ENCODE peak calls at places on chromosome 1, in eight cellular contexts. T is substantia nigra; Y is lower lobe of right lung; C is effector CD4-positive, alpha-beta T cell; O is AG08395; M is GM04503; N is stimulated activated CD8-positive, alpha-beta memory T cell treated with anti-CD3 and anti-CD28 coated beads, Interleukin-7, amount 100 ng/mL, for 1 hour; I is CD4-positive, alpha-beta memory T cell. D is an unnamed sample.

GRCh38 chr1:7171574-7171973 is 386.3 kb downstream of the CAMTA1 start:
- DNase-seq in O (no peak), C (no peak), I (no peak), Y (no peak), N (no peak), M (no peak), T (no peak), D (no peak)

GRCh38 chr1:30748699-30749401 is 8.7 kb downstream of the LAPTM5 start:
- DNase-seq in N (no peak), M (no peak), I (no peak), Y (peak), C (no peak), O (no peak), T (no peak), D (no peak)

GRCh38 chr1:116356673-116357072 is 16.4 kb upstream of the ATP1A1 start:
- DNase-seq in C (no peak), T (no peak), Y (no peak), O (peak), I (no peak), M (no peak), N (no peak), D (no peak)

GRCh38 chr1:53834776-53835175 is 3.3 kb downstream of the NDC1 start:
- DNase-seq in T (no peak), M (no peak), N (no peak), Y (no peak), O (no peak), I (no peak), C (no peak), D (no peak)

GRCh38 chr1:36609241-36610027 is 126.7 kb upstream of the CSF3R start:
- DNase-seq in Y (no peak), O (peak), N (no peak), M (no peak), T (peak), C (no peak), I (peak), D (peak)

GRCh38 chr1:224333309-224333926 is 3.4 kb upstream of the NVL start:
- DNase-seq in N (no peak), I (peak), O (peak), Y (no peak), C (no peak), T (no peak), M (peak), D (peak)

GRCh38 chr1:225450491-225451191 is 22.8 kb upstream of the LBR start:
- DNase-seq in T (no peak), O (no peak), C (no peak), M (no peak), Y (peak), N (no peak), I (no peak), D (no peak)

GRCh38 chr1:41500378-41500777 is 15.9 kb upstream of the EDN2 start:
- DNase-seq in C (no peak), M (no peak), T (no peak), Y (peak), N (no peak), I (no peak), O (peak), D (peak)

GRCh38 chr1:44811714-44812151 is 3.4 kb downstream of the BTBD19 start:
- DNase-seq in I (no peak), O (peak), C (no peak), Y (peak), N (no peak), T (no peak), M (no peak), D (peak)

GRCh38 chr1:55259906-55260608 is 44.9 kb upstream of the USP24 start:
- DNase-seq in O (no peak), N (no peak), M (no peak), C (no peak), I (no peak), Y (no peak), T (no peak), D (no peak)

GRCh38 chr1:15305366-15305765 is 58.3 kb downstream of the FHAD1 start:
- DNase-seq in C (no peak), N (no peak), I (no peak), O (no peak), Y (no peak), T (no peak), M (peak), D (peak)

GRCh38 chr1:201591981-201592380 is 53.1 kb downstream of the NAV1 start:
- DNase-seq in M (no peak), C (no peak), I (no peak), N (no peak), Y (peak), T (no peak), O (no peak), D (no peak)

GRCh38 chr1:108847464-108847863 is 9.4 kb downstream of the AKNAD1 start:
- DNase-seq in T (no peak), Y (no peak), I (no peak), C (no peak), N (no peak), O (no peak), M (no peak), D (no peak)

GRCh38 chr1:44236873-44237272 is 23.6 kb downstream of the DMAP1 start:
- DNase-seq in Y (peak), C (no peak), T (no peak), O (no peak), M (no peak), N (no peak), I (no peak), D (no peak)

GRCh38 chr1:100034465-100034864 is 64.7 kb downstream of the SLC35A3 start:
- DNase-seq in T (no peak), M (no peak), Y (no peak), I (peak), O (peak), C (no peak), N (no peak), D (peak)

GRCh38 chr1:25081496-25081895 is 150.8 kb downstream of the SYF2 start:
- DNase-seq in N (no peak), T (no peak), M (no peak), C (no peak), O (no peak), Y (no peak), I (no peak), D (no peak)

GRCh38 chr1:174428739-174429138 is 19.0 kb upstream of the GPR52 start:
- DNase-seq in C (no peak), I (no peak), M (no peak), T (no peak), N (no peak), O (no peak), Y (no peak), D (no peak)

GRCh38 chr1:178238722-178239510 is 145.0 kb downstream of the RASAL2 start:
- DNase-seq in Y (no peak), O (peak), T (no peak), I (no peak), C (no peak), M (peak), N (no peak), D (peak)

GRCh38 chr1:212981025-212981495 is 30.7 kb downstream of the VASH2 start:
- DNase-seq in Y (peak), C (no peak), M (no peak), O (no peak), I (no peak), N (no peak), T (no peak), D (no peak)

GRCh38 chr1:208291923-208292711 is 47.9 kb upstream of the PLXNA2 start:
- DNase-seq in C (no peak), M (no peak), N (no peak), T (no peak), I (no peak), O (no peak), Y (no peak), D (no peak)

GRCh38 chr1:178921499-178921898 is 50.6 kb upstream of the ANGPTL1 start:
- DNase-seq in Y (no peak), C (no peak), M (no peak), N (no peak), I (no peak), O (no peak), T (no peak), D (no peak)

GRCh38 chr1:11535316-11535715 is 56.4 kb downstream of the DISP3 start:
- DNase-seq in Y (no peak), O (no peak), N (no peak), M (no peak), T (no peak), I (no peak), C (no peak), D (no peak)

GRCh38 chr1:33372162-33372561 is 51.3 kb upstream of the A3GALT2 start:
- DNase-seq in N (no peak), I (no peak), O (no peak), C (no peak), Y (no peak), T (no peak), M (no peak), D (no peak)

GRCh38 chr1:65558215-65558614 is 137.7 kb downstream of the LEPR start:
- DNase-seq in Y (no peak), C (no peak), M (no peak), I (no peak), O (no peak), N (no peak), T (no peak), D (no peak)

GRCh38 chr1:3617806-3618345 is 6.6 kb upstream of the MEGF6 start:
- DNase-seq in O (no peak), C (no peak), N (no peak), Y (no peak), M (no peak), I (no peak), T (no peak), D (no peak)

GRCh38 chr1:19484793-19485361 is 462 bp downstream of the CAPZB start:
- DNase-seq in T (no peak), Y (peak), O (no peak), C (no peak), N (no peak), M (no peak), I (peak), D (peak)

GRCh38 chr1:111448482-111448917 is 556 bp downstream of the WDR77 start:
- DNase-seq in Y (no peak), C (no peak), O (peak), M (no peak), T (no peak), N (no peak), I (no peak), D (peak)

GRCh38 chr1:208110296-208110695 is 133.9 kb downstream of the PLXNA2 start:
- DNase-seq in O (no peak), T (no peak), M (no peak), C (no peak), Y (no peak), N (no peak), I (no peak), D (no peak)

GRCh38 chr1:156712626-156713025 is 7.2 kb upstream of the CRABP2 start:
- DNase-seq in T (no peak), O (no peak), N (no peak), Y (no peak), I (no peak), C (no peak), M (no peak), D (no peak)

GRCh38 chr1:105436589-105437259 is 1619.8 kb upstream of the PRMT6 start:
- DNase-seq in I (no peak), N (no peak), O (no peak), C (no peak), M (no peak), T (no peak), Y (no peak), D (no peak)

GRCh38 chr1:43270421-43271095 is 775 bp downstream of the TMEM125 start:
- DNase-seq in N (no peak), Y (peak), T (no peak), M (no peak), O (no peak), I (no peak), C (no peak), D (peak)

GRCh38 chr1:24596401-24596880 is 40.6 kb downstream of the NCMAP start:
- DNase-seq in T (no peak), Y (no peak), N (no peak), C (no peak), I (no peak), O (no peak), M (no peak), D (no peak)